ENCODE peak calls at places on chromosomes 7 and 10, in seven cellular contexts. E is tibial artery, U is epithelial cell of esophagus, Z is AG04449, Q is GM12865, M is upper lobe of right lung, S is ascending aorta. H is an unnamed sample.
A peak's percentile ranks its signal among the peaks of the same experiment; 100 is the strongest.

GRCh38 chr7:27312820-27313219 is 70.2 kb downstream of the EVX1 start:
- DNase-seq in E (no peak), U (no peak), Z (no peak), Q (no peak), M (no peak), S (no peak), H (no peak)

GRCh38 chr10:79434223-79434687 is 11.2 kb downstream of the ZCCHC24 start:
- DNase-seq in E (no peak), U (no peak), Z (no peak), Q (no peak), M (peak; percentile 38), S (no peak), H (no peak)

GRCh38 chr7:97555845-97556431 is 175.9 kb upstream of the TAC1 start:
- DNase-seq in E (no peak), U (peak; percentile 23), Z (no peak), Q (no peak), M (no peak), S (no peak), H (no peak)

GRCh38 chr10:132536241-132536963 is 1.2 kb upstream of the INPP5A start:
- DNase-seq in E (peak; percentile 19), U (no peak), Z (no peak), Q (no peak), M (peak; percentile 64), S (no peak), H (peak; percentile 51)

GRCh38 chr7:106190589-106191330 is 78.6 kb upstream of the SYPL1 start:
- DNase-seq in E (no peak), U (no peak), Z (no peak), Q (no peak), M (no peak), S (no peak), H (no peak)

GRCh38 chr10:109838592-109839244 is 84.6 kb downstream of the XPNPEP1 start:
- DNase-seq in E (no peak), U (no peak), Z (no peak), Q (no peak), M (no peak), S (no peak), H (no peak)

GRCh38 chr10:87750001-87750651 is 67.9 kb downstream of the ATAD1 start:
- DNase-seq in E (no peak), U (peak; percentile 54), Z (peak; percentile 42), Q (no peak), M (no peak), S (no peak), H (no peak)

GRCh38 chr10:69685802-69686585 is 55.9 kb downstream of the FAM241B start:
- DNase-seq in E (peak; percentile 51), U (peak; percentile 7), Z (no peak), Q (no peak), M (peak; percentile 66), S (no peak), H (no peak)

GRCh38 chr10:86715156-86715795 is 41.1 kb upstream of the BMPR1A start:
- DNase-seq in E (peak; percentile 12), U (no peak), Z (no peak), Q (no peak), M (no peak), S (no peak), H (no peak)

GRCh38 chr7:92667816-92668540 is 77.8 kb upstream of the FAM133B start:
- DNase-seq in E (no peak), U (peak; percentile 66), Z (no peak), Q (no peak), M (no peak), S (no peak), H (no peak)

GRCh38 chr7:1418505-1419309 is 40.6 kb downstream of the MICALL2 start:
- DNase-seq in E (no peak), U (peak; percentile 26), Z (no peak), Q (no peak), M (no peak), S (no peak), H (no peak)

GRCh38 chr7:2017914-2018785 is 214.6 kb downstream of the MAD1L1 start:
- DNase-seq in E (peak; percentile 16), U (no peak), Z (no peak), Q (no peak), M (peak; percentile 56), S (no peak), H (no peak)

GRCh38 chr10:2949948-2950354 is 117.4 kb upstream of the PFKP start:
- DNase-seq in E (no peak), U (peak; percentile 42), Z (no peak), Q (peak; percentile 49), M (no peak), S (no peak), H (no peak)

GRCh38 chr7:39027491-39027890 is 49.8 kb downstream of the POU6F2 start:
- DNase-seq in E (no peak), U (no peak), Z (no peak), Q (no peak), M (no peak), S (no peak), H (no peak)

GRCh38 chr10:5446390-5446926 is 34.1 kb downstream of the NET1 start:
- DNase-seq in E (peak; percentile 97), U (peak; percentile 94), Z (no peak), Q (peak; percentile 74), M (peak; percentile 96), S (peak; percentile 84), H (no peak)

GRCh38 chr7:100832281-100832633 is 4.9 kb upstream of the EPHB4 start:
- DNase-seq in E (no peak), U (no peak), Z (no peak), Q (no peak), M (no peak), S (no peak), H (no peak)

GRCh38 chr7:137980308-137980707 is 21.6 kb downstream of the CREB3L2 start:
- DNase-seq in E (no peak), U (no peak), Z (no peak), Q (peak; percentile 37), M (no peak), S (no peak), H (no peak)

GRCh38 chr10:93032809-93033137 is 27.8 kb upstream of the CYP26C1 start:
- DNase-seq in E (no peak), U (no peak), Z (no peak), Q (no peak), M (no peak), S (no peak), H (no peak)
- TF ChIP-seq CTCF in E (no peak), U (no peak), Z (no peak), Q (no peak), M (no peak), S (no peak), H (no peak)

GRCh38 chr10:114303556-114303955 is 64.5 kb downstream of the VWA2 start:
- DNase-seq in E (no peak), U (no peak), Z (no peak), Q (no peak), M (no peak), S (no peak), H (no peak)

GRCh38 chr10:114304017-114304565 is 65.0 kb downstream of the VWA2 start:
- DNase-seq in E (peak; percentile 84), U (peak; percentile 83), Z (peak; percentile 67), Q (peak; percentile 89), M (no peak), S (peak; percentile 36), H (peak; percentile 85)

GRCh38 chr10:114305521-114305925 is 66.5 kb downstream of the VWA2 start:
- DNase-seq in E (no peak), U (no peak), Z (no peak), Q (no peak), M (peak; percentile 40), S (no peak), H (no peak)

GRCh38 chr10:114306116-114306973 is 67.3 kb downstream of the VWA2 start:
- DNase-seq in E (no peak), U (peak; percentile 95), Z (peak; percentile 76), Q (no peak), M (no peak), S (no peak), H (no peak)

DNA sequence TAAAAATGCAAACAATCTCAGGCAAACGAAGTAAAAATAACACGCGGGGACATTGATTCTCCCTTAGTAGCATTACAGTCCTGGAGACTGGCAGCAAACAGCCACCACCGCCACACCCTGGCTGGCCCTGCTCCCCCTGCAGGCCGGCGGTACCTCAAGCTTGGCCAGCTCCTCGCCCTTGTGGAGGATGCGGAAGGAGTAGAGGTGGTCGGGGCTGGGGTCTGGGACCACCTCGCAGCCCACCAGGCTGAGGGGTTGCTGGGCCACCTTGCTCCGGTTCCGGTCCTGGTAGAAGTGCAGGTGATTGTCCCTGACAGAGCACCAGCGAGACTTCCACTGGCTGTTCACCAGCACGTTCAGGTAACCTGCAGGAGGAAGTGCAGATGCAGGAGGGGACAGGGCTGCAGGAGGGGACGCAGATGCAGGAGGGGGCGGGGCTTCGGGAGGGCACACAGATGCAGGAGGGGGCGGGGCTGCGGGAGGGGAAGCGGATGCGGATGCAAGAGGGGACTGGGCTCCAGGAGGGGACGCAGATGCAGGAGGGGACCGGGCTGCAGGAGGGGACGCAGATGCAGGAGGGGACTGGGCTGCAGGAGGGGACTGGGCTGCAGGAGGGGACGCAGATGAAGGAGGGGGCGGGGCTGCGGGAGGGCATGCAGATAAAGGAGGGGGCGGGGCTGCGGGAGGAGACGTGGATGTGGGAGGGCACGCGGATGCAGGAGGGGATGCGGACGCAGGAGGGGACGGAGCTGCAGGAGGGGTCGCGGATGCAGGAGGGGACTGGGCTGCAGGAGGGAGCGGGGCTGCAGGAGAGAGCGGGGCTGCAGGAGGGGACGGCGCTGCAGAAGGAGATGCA is 65.7 kb downstream of the VWA2 start:
- DNase-seq in E (no peak), U (peak; percentile 33), Z (no peak), Q (peak; percentile 67), M (peak; percentile 74), S (no peak), H (peak; percentile 73)
- TF ChIP-seq CTCF in E (peak; percentile 36), U (peak; percentile 69), Z (peak; percentile 82), Q (peak; percentile 66), M (peak; percentile 51), S (peak; percentile 31), H (peak; percentile 74)

DNA sequence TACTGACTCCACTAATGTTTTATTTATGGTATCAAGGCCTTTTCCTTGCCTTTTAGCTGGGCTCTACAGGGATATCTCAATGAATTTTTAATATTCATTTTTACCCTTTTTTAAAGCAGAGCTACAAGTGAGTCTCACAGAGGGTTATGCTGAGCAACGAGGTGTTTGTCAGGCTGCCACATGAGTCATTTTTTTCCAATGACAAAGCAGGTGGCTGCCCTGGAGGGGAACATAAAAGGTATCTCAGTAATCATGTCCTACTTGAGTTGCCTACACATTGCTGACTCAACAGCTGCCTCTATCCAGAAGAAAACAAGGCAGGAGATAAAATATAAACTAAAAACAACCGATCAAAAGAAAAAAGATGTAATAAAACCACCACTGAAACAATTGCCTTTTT is 1004.9 kb upstream of the POT1 start:
- DNase-seq in E (no peak), U (peak; percentile 53), Z (no peak), Q (no peak), M (no peak), S (no peak), H (no peak)
- TF ChIP-seq CTCF in E (no peak), U (no peak), Z (no peak), Q (no peak), M (no peak), S (no peak), H (no peak)

DNA sequence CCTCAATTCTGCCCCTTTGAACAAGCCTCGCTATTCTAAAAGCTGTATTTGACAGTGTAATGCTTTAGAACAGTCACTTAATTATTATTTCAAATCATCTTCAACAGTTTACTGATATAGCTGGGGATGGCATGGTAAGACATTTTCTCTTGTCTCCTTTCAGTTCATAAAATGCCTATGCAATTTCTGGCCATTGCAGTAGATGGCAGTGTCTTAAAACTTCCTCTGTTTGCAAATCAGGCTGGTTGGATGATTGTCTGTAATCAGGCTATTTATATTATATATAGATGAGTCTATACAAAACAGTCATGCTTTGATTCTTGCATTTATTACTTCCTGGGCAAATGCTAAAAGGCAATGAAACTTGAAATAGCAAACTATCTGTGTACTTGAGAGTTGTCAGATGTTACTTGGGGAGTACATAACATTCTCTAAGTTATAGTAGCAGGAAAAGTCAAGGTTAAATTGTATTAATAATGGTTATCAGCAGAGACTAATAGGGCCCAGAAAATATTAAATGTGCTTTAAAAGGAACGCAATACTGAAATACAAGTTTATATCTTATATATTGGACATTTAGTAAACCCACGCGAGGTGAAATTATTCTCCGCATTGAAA is 55.5 kb upstream of the LHFPL3 start:
- DNase-seq in E (no peak), U (peak; percentile 62), Z (peak; percentile 10), Q (peak; percentile 53), M (no peak), S (no peak), H (peak; percentile 36)
- TF ChIP-seq CTCF in E (peak; percentile 14), U (peak; percentile 76), Z (peak; percentile 34), Q (peak; percentile 45), M (peak; percentile 37), S (no peak), H (peak; percentile 35)